ENCODE peak calls at places on chromosomes 7 and 10, in six cellular contexts. G, O, Q, P, E and L are unnamed samples.
A peak's percentile ranks its signal among the peaks of the same experiment; 100 is the strongest.

GRCh38 chr10:33201056-33201780 is 133.2 kb downstream of the NRP1 start:
- DNase-seq in G (no peak), O (no peak), Q (no peak), P (no peak), E (no peak), L (no peak)

GRCh38 chr7:974172-974571 is 1.2 kb downstream of the COX19 start:
- DNase-seq in G (peak; percentile 51), O (no peak), Q (no peak), P (no peak), E (peak; percentile 43), L (no peak)

GRCh38 chr10:68655620-68656126 is 65.4 kb upstream of the CCAR1 start:
- DNase-seq in G (no peak), O (no peak), Q (no peak), P (no peak), E (no peak), L (no peak)

GRCh38 chr10:14478639-14479038 is 147.9 kb upstream of the FRMD4A start:
- DNase-seq in G (no peak), O (peak; percentile 71), Q (no peak), P (peak; percentile 63), E (peak; percentile 47), L (peak; percentile 48)

GRCh38 chr10:103442031-103442461 is 10.1 kb downstream of the CALHM2 start:
- DNase-seq in G (no peak), O (no peak), Q (no peak), P (no peak), E (no peak), L (no peak)

GRCh38 chr7:4015371-4015770 is 666.7 kb upstream of the FOXK1 start:
- DNase-seq in G (no peak), O (no peak), Q (no peak), P (no peak), E (no peak), L (no peak)

GRCh38 chr10:78207216-78207615 is 173.6 kb downstream of the RPS24 start:
- DNase-seq in G (no peak), O (no peak), Q (no peak), P (no peak), E (no peak), L (no peak)

GRCh38 chr7:18590744-18591340 is 95.3 kb downstream of the HDAC9 start:
- DNase-seq in G (no peak), O (peak; percentile 24), Q (no peak), P (no peak), E (peak; percentile 26), L (no peak)

GRCh38 chr10:13095094-13095493 is 4.9 kb upstream of the OPTN start:
- DNase-seq in G (no peak), O (no peak), Q (no peak), P (no peak), E (no peak), L (no peak)

GRCh38 chr10:52644678-52645434 is 127.7 kb downstream of the MBL2 start:
- DNase-seq in G (peak; percentile 55), O (peak; percentile 66), Q (peak; percentile 22), P (no peak), E (peak; percentile 35), L (no peak)

DNA sequence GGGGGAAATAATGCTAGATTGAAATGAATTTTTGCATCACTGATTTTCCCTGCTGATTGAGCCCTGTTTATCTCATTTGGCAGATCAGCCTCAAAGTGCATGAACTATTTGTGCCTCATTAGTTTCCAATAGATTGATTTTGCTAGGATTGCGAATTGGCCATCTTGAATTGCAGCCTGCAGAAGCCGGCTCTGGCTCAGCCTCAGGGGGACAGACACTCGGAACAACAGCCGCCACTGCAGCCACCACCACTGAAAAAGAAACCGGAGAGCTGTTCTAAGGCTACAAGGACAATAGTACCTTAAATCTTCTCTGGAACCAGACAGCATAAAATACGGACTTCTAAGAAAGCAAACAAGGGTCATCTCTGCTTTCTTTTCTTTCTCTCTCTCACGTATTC is 11.3 kb upstream of the SORBS1 start:
- DNase-seq in G (no peak), O (no peak), Q (no peak), P (no peak), E (no peak), L (no peak)
- TF ChIP-seq CTCF in G (no peak), O (no peak), Q (no peak), P (no peak), E (no peak), L (no peak)

DNA sequence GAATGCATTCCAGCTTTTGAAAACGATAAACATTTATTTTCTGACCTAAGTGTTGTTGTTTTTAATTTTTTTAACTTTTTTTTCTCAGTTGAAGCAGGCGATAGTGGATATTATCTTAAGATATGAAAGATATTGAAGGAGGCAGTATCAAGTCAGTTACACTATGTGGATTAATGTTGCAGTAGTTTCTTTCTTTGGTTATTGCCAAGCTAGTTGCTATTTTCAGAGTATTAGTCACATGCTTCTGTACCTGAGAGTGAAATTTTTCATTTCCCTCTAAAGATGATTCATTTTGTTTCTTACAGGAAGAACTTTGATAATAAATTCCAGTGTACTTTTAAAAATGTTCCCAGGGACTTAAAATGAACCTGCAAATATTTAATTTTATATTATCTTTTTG is 129.4 kb downstream of the KCND2 start:
- DNase-seq in G (no peak), O (no peak), Q (no peak), P (no peak), E (peak; percentile 74), L (no peak)
- H3K27me3 ChIP-seq in G (no peaks in the 10 kb centered on the region), O (no peaks in the 10 kb centered on the region), Q (no peaks in the 10 kb centered on the region), P (no peaks in the 10 kb centered on the region), E (no peaks in the 10 kb centered on the region), L (no peaks in the 10 kb centered on the region)

GRCh38 chr10:42654419-42654818 is 16.0 kb upstream of the ZNF33B start:
- DNase-seq in G (no peak), O (no peak), Q (no peak), P (no peak), E (no peak), L (no peak)

GRCh38 chr10:42652860-42653259 is 14.5 kb upstream of the ZNF33B start:
- DNase-seq in G (no peak), O (no peak), Q (no peak), P (no peak), E (no peak), L (no peak)

GRCh38 chr10:42648512-42648911 is 10.1 kb upstream of the ZNF33B start:
- DNase-seq in G (no peak), O (no peak), Q (no peak), P (no peak), E (no peak), L (no peak)

GRCh38 chr10:42646692-42647640 is 8.6 kb upstream of the ZNF33B start:
- DNase-seq in G (peak; percentile 53), O (no peak), Q (no peak), P (no peak), E (peak; percentile 21), L (no peak)

DNA sequence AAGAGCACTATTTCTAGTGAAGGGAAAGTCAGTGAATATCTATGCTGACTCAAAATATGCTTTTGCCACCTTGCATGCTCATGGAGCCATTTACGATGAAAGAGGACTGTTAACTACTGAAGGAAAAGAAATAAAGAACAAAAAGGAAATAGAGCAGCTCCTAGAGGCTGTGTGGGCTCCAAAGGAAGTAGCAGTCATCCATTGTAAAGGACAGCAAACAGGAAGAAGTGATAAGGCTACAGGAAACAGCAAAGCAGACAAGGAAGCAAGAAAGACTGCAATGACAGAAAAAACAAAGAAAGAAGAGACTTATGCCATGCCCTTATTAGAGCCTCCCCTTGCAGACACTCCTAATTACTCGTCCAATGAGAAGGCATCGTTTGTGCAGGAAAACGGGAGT is 12.0 kb upstream of the ZNF33B start:
- DNase-seq in G (no peak), O (no peak), Q (no peak), P (no peak), E (no peak), L (no peak)
- H3K9me3 ChIP-seq in G (no peaks in the 10 kb centered on the region), O (no peaks in the 10 kb centered on the region), Q (no peaks in the 10 kb centered on the region), P (no peaks in the 10 kb centered on the region), E (no peaks in the 10 kb centered on the region), L (no peaks in the 10 kb centered on the region)

GRCh38 chr10:6409982-6410694 is 169.9 kb downstream of the PRKCQ start:
- DNase-seq in G (peak; percentile 53), O (no peak), Q (peak; percentile 36), P (no peak), E (peak; percentile 35), L (peak; percentile 50)

GRCh38 chr10:6407034-6407721 is 172.9 kb downstream of the PRKCQ start:
- DNase-seq in G (no peak), O (no peak), Q (no peak), P (no peak), E (no peak), L (no peak)

GRCh38 chr10:6406220-6407033 is 173.6 kb downstream of the PRKCQ start:
- DNase-seq in G (no peak), O (no peak), Q (no peak), P (no peak), E (peak; percentile 45), L (no peak)

GRCh38 chr10:6410830-6411229 is 169.2 kb downstream of the PRKCQ start:
- DNase-seq in G (no peak), O (no peak), Q (no peak), P (no peak), E (no peak), L (no peak)

GRCh38 chr10:6408799-6409198 is 171.3 kb downstream of the PRKCQ start:
- DNase-seq in G (no peak), O (no peak), Q (no peak), P (no peak), E (no peak), L (no peak)
- TF ChIP-seq CTCF in G (no peak), O (peak; percentile 21), Q (no peak), P (no peak), E (peak; percentile 16), L (peak; percentile 37)